ENCODE peak calls at places on chromosomes 2 and 18, in six cellular contexts. U is HCT116; S is Peyer's patch; M is GDM1; V is NCI-H460; C is Jurkat, Clone E6-1. K is an unnamed sample.

GRCh38 chr2:20637147-20637546 is 13.8 kb downstream of the HS1BP3 start:
- DNase-seq in C (no peak), U (no peak), V (no peak), M (no peak), S (no peak), K (no peak)

GRCh38 chr2:122341007-122341406 is 585.6 kb downstream of the TSN start:
- DNase-seq in S (no peak), U (no peak), C (no peak), V (no peak), M (no peak), K (no peak)

GRCh38 chr2:88632569-88632968 is 5.3 kb upstream of the EIF2AK3 start:
- DNase-seq in V (no peak), U (no peak), S (no peak), M (no peak), C (no peak), K (no peak)

GRCh38 chr2:195837987-195838386 is 181.0 kb downstream of the SLC39A10 start:
- DNase-seq in S (no peak), V (no peak), U (no peak), M (no peak), C (no peak), K (no peak)

GRCh38 chr18:1018211-1018651 is 113.6 kb downstream of the ADCYAP1 start:
- DNase-seq in V (no peak), S (no peak), U (no peak), C (no peak), M (no peak), K (no peak)

GRCh38 chr18:13756261-13756660 is 29.8 kb downstream of the RNMT start:
- DNase-seq in U (no peak), S (no peak), C (no peak), M (no peak), V (no peak), K (no peak)

GRCh38 chr2:219057709-219058540 is 2.8 kb downstream of the IHH start:
- DNase-seq in S (peak; percentile 61), V (peak; percentile 56), U (peak; percentile 26), M (peak; percentile 12), C (peak; percentile 35), K (peak; percentile 31)

GRCh38 chr2:233267516-233268245 is 16.2 kb downstream of the ATG16L1 start:
- DNase-seq in M (no peak), C (peak; percentile 99), S (peak; percentile 96), U (no peak), V (no peak), K (no peak)

GRCh38 chr2:160415991-160416390 is 77.6 kb downstream of the RBMS1 start:
- DNase-seq in U (no peak), C (no peak), S (no peak), M (no peak), V (no peak), K (no peak)

GRCh38 chr2:113268621-113269360 is 9.9 kb downstream of the PAX8 start:
- DNase-seq in U (no peak), M (no peak), C (no peak), S (no peak), V (no peak), K (no peak)

GRCh38 chr2:54456526-54457325 is 599 bp downstream of the SPTBN1 start:
- DNase-seq in U (no peak), V (no peak), S (no peak), M (no peak), C (no peak), K (no peak)

GRCh38 chr2:36780231-36780808 is 83.8 kb downstream of the VIT start:
- DNase-seq in C (peak; percentile 32), S (no peak), V (peak; percentile 54), U (peak; percentile 38), M (peak; percentile 17), K (peak; percentile 79)

GRCh38 chr2:61759718-61760117 is 94.1 kb downstream of the FAM161A start:
- DNase-seq in C (no peak), U (no peak), S (no peak), V (peak; percentile 42), M (no peak), K (no peak)

GRCh38 chr2:25159947-25160346 is 8.4 kb downstream of the POMC start:
- DNase-seq in U (no peak), C (no peak), S (no peak), M (no peak), V (peak; percentile 11), K (no peak)